ENCODE peak calls at places on chromosomes 6 and 20, in seven cellular contexts. One of them, this sample, is unnamed.

GRCh38 chr6:162922816-162923215 is 195.0 kb downstream of the PACRG start:
- DNase-seq in NCI-H526 treated with DMSO at 0.1 percent for 48 hours: peak
- DNase-seq in naive thymus-derived CD8-positive, alpha-beta T cell: no peak
- DNase-seq in GM20000: no peak
- DNase-seq in BJ: no peak
- DNase-seq in neural progenitor cell: no peak
- DNase-seq in HTR-8/SVneo: no peak
- DNase-seq in this sample: no peak

GRCh38 chr6:1913572-1913971 is 303.9 kb downstream of the FOXC1 start:
- DNase-seq in naive thymus-derived CD8-positive, alpha-beta T cell: no peak
- DNase-seq in GM20000: no peak
- DNase-seq in neural progenitor cell: no peak
- DNase-seq in HTR-8/SVneo: no peak
- DNase-seq in BJ: no peak
- DNase-seq in NCI-H526 treated with DMSO at 0.1 percent for 48 hours: no peak
- DNase-seq in this sample: no peak

GRCh38 chr6:25250878-25251277 is 28.3 kb upstream of the CARMIL1 start:
- DNase-seq in NCI-H526 treated with DMSO at 0.1 percent for 48 hours: no peak
- DNase-seq in HTR-8/SVneo: no peak
- DNase-seq in naive thymus-derived CD8-positive, alpha-beta T cell: no peak
- DNase-seq in BJ: no peak
- DNase-seq in GM20000: peak
- DNase-seq in neural progenitor cell: no peak
- DNase-seq in this sample: no peak

GRCh38 chr6:148997863-148998262 is 251.0 kb downstream of the UST start:
- DNase-seq in BJ: peak
- DNase-seq in naive thymus-derived CD8-positive, alpha-beta T cell: no peak
- DNase-seq in neural progenitor cell: no peak
- DNase-seq in GM20000: no peak
- DNase-seq in NCI-H526 treated with DMSO at 0.1 percent for 48 hours: no peak
- DNase-seq in HTR-8/SVneo: peak
- DNase-seq in this sample: no peak

GRCh38 chr6:34057191-34057590 is 88.7 kb downstream of the GRM4 start:
- DNase-seq in GM20000: no peak
- DNase-seq in BJ: no peak
- DNase-seq in NCI-H526 treated with DMSO at 0.1 percent for 48 hours: no peak
- DNase-seq in HTR-8/SVneo: no peak
- DNase-seq in neural progenitor cell: no peak
- DNase-seq in naive thymus-derived CD8-positive, alpha-beta T cell: no peak
- DNase-seq in this sample: no peak

GRCh38 chr6:136037885-136038460 is 186.5 kb downstream of the PDE7B start:
- DNase-seq in GM20000: no peak
- DNase-seq in HTR-8/SVneo: no peak
- DNase-seq in NCI-H526 treated with DMSO at 0.1 percent for 48 hours: no peak
- DNase-seq in naive thymus-derived CD8-positive, alpha-beta T cell: no peak
- DNase-seq in BJ: no peak
- DNase-seq in neural progenitor cell: no peak
- DNase-seq in this sample: no peak

GRCh38 chr20:47352332-47353223 is 3.9 kb downstream of the ZMYND8 start:
- DNase-seq in BJ: no peak
- DNase-seq in HTR-8/SVneo: no peak
- DNase-seq in NCI-H526 treated with DMSO at 0.1 percent for 48 hours: peak
- DNase-seq in GM20000: no peak
- DNase-seq in naive thymus-derived CD8-positive, alpha-beta T cell: no peak
- DNase-seq in neural progenitor cell: peak
- DNase-seq in this sample: no peak

GRCh38 chr6:9938801-9939200 is 476.1 kb downstream of the TFAP2A start:
- DNase-seq in NCI-H526 treated with DMSO at 0.1 percent for 48 hours: no peak
- DNase-seq in GM20000: no peak
- DNase-seq in BJ: no peak
- DNase-seq in naive thymus-derived CD8-positive, alpha-beta T cell: no peak
- DNase-seq in HTR-8/SVneo: no peak
- DNase-seq in neural progenitor cell: peak
- DNase-seq in this sample: no peak

GRCh38 chr20:58408603-58409246 is 19.7 kb downstream of the VAPB start:
- DNase-seq in GM20000: peak
- DNase-seq in neural progenitor cell: no peak
- DNase-seq in BJ: no peak
- DNase-seq in naive thymus-derived CD8-positive, alpha-beta T cell: no peak
- DNase-seq in NCI-H526 treated with DMSO at 0.1 percent for 48 hours: peak
- DNase-seq in HTR-8/SVneo: peak
- DNase-seq in this sample: no peak

GRCh38 chr6:5004373-5005037 is 668 bp upstream of the RPP40 start:
- DNase-seq in NCI-H526 treated with DMSO at 0.1 percent for 48 hours: no peak
- DNase-seq in HTR-8/SVneo: peak
- DNase-seq in naive thymus-derived CD8-positive, alpha-beta T cell: no peak
- DNase-seq in neural progenitor cell: no peak
- DNase-seq in GM20000: no peak
- DNase-seq in BJ: no peak
- DNase-seq in this sample: no peak

GRCh38 chr6:2714359-2714895 is 36.3 kb downstream of the MYLK4 start:
- DNase-seq in GM20000: no peak
- DNase-seq in HTR-8/SVneo: peak
- DNase-seq in NCI-H526 treated with DMSO at 0.1 percent for 48 hours: no peak
- DNase-seq in BJ: peak
- DNase-seq in naive thymus-derived CD8-positive, alpha-beta T cell: no peak
- DNase-seq in neural progenitor cell: no peak
- DNase-seq in this sample: no peak

GRCh38 chr6:39686980-39687379 is 38.2 kb downstream of the KIF6 start:
- DNase-seq in neural progenitor cell: no peak
- DNase-seq in HTR-8/SVneo: no peak
- DNase-seq in GM20000: no peak
- DNase-seq in BJ: no peak
- DNase-seq in NCI-H526 treated with DMSO at 0.1 percent for 48 hours: no peak
- DNase-seq in naive thymus-derived CD8-positive, alpha-beta T cell: no peak
- DNase-seq in this sample: no peak

GRCh38 chr20:49043000-49043399 is 3.1 kb upstream of the CSE1L start:
- DNase-seq in HTR-8/SVneo: no peak
- DNase-seq in neural progenitor cell: no peak
- DNase-seq in GM20000: no peak
- DNase-seq in naive thymus-derived CD8-positive, alpha-beta T cell: no peak
- DNase-seq in NCI-H526 treated with DMSO at 0.1 percent for 48 hours: no peak
- DNase-seq in BJ: no peak
- DNase-seq in this sample: no peak

GRCh38 chr20:34907616-34908469 is 31.4 kb downstream of the ACSS2 start:
- DNase-seq in NCI-H526 treated with DMSO at 0.1 percent for 48 hours: no peak
- DNase-seq in neural progenitor cell: peak
- DNase-seq in naive thymus-derived CD8-positive, alpha-beta T cell: no peak
- DNase-seq in HTR-8/SVneo: peak
- DNase-seq in GM20000: no peak
- DNase-seq in BJ: peak
- DNase-seq in this sample: no peak

GRCh38 chr20:37511605-37512275 is 9.3 kb upstream of the NNAT start:
- DNase-seq in BJ: peak
- DNase-seq in GM20000: no peak
- DNase-seq in naive thymus-derived CD8-positive, alpha-beta T cell: no peak
- DNase-seq in NCI-H526 treated with DMSO at 0.1 percent for 48 hours: no peak
- DNase-seq in HTR-8/SVneo: no peak
- DNase-seq in neural progenitor cell: no peak
- DNase-seq in this sample: no peak

GRCh38 chr6:169320013-169320412 is 66.4 kb upstream of the THBS2 start:
- DNase-seq in neural progenitor cell: no peak
- DNase-seq in HTR-8/SVneo: no peak
- DNase-seq in BJ: no peak
- DNase-seq in naive thymus-derived CD8-positive, alpha-beta T cell: no peak
- DNase-seq in NCI-H526 treated with DMSO at 0.1 percent for 48 hours: no peak
- DNase-seq in GM20000: no peak
- DNase-seq in this sample: no peak

GRCh38 chr6:81834141-81834621 is 81.7 kb upstream of the TENT5A start:
- DNase-seq in naive thymus-derived CD8-positive, alpha-beta T cell: no peak
- DNase-seq in neural progenitor cell: no peak
- DNase-seq in HTR-8/SVneo: peak
- DNase-seq in BJ: peak
- DNase-seq in GM20000: no peak
- DNase-seq in NCI-H526 treated with DMSO at 0.1 percent for 48 hours: no peak
- DNase-seq in this sample: no peak

GRCh38 chr20:51162015-51162414 is 139.1 kb upstream of the KCNG1 start:
- DNase-seq in BJ: no peak
- DNase-seq in NCI-H526 treated with DMSO at 0.1 percent for 48 hours: no peak
- DNase-seq in neural progenitor cell: no peak
- DNase-seq in naive thymus-derived CD8-positive, alpha-beta T cell: no peak
- DNase-seq in GM20000: no peak
- DNase-seq in HTR-8/SVneo: no peak
- DNase-seq in this sample: no peak

GRCh38 chr6:101268541-101268940 is 125.0 kb upstream of the GRIK2 start:
- DNase-seq in NCI-H526 treated with DMSO at 0.1 percent for 48 hours: no peak
- DNase-seq in HTR-8/SVneo: no peak
- DNase-seq in BJ: no peak
- DNase-seq in naive thymus-derived CD8-positive, alpha-beta T cell: no peak
- DNase-seq in GM20000: no peak
- DNase-seq in neural progenitor cell: no peak
- DNase-seq in this sample: no peak

GRCh38 chr20:63204362-63204761 is 11.6 kb downstream of the YTHDF1 start:
- DNase-seq in BJ: no peak
- DNase-seq in naive thymus-derived CD8-positive, alpha-beta T cell: no peak
- DNase-seq in GM20000: no peak
- DNase-seq in NCI-H526 treated with DMSO at 0.1 percent for 48 hours: no peak
- DNase-seq in HTR-8/SVneo: no peak
- DNase-seq in neural progenitor cell: no peak
- DNase-seq in this sample: no peak

GRCh38 chr6:108711831-108712230 is 136.4 kb upstream of the ARMC2 start:
- DNase-seq in naive thymus-derived CD8-positive, alpha-beta T cell: no peak
- DNase-seq in GM20000: no peak
- DNase-seq in neural progenitor cell: no peak
- DNase-seq in NCI-H526 treated with DMSO at 0.1 percent for 48 hours: no peak
- DNase-seq in BJ: no peak
- DNase-seq in HTR-8/SVneo: no peak
- DNase-seq in this sample: no peak

GRCh38 chr6:75563032-75563431 is 38.6 kb upstream of the SENP6 start:
- DNase-seq in NCI-H526 treated with DMSO at 0.1 percent for 48 hours: no peak
- DNase-seq in BJ: no peak
- DNase-seq in GM20000: peak
- DNase-seq in HTR-8/SVneo: no peak
- DNase-seq in naive thymus-derived CD8-positive, alpha-beta T cell: no peak
- DNase-seq in neural progenitor cell: peak
- DNase-seq in this sample: no peak

GRCh38 chr20:62618622-62619529 is 23.4 kb upstream of the SLCO4A1 start:
- DNase-seq in neural progenitor cell: peak
- DNase-seq in GM20000: peak
- DNase-seq in NCI-H526 treated with DMSO at 0.1 percent for 48 hours: no peak
- DNase-seq in BJ: no peak
- DNase-seq in HTR-8/SVneo: no peak
- DNase-seq in naive thymus-derived CD8-positive, alpha-beta T cell: peak
- DNase-seq in this sample: peak

GRCh38 chr20:48201881-48202280 is 416.6 kb upstream of the SULF2 start:
- DNase-seq in neural progenitor cell: no peak
- DNase-seq in NCI-H526 treated with DMSO at 0.1 percent for 48 hours: no peak
- DNase-seq in naive thymus-derived CD8-positive, alpha-beta T cell: no peak
- DNase-seq in BJ: no peak
- DNase-seq in HTR-8/SVneo: no peak
- DNase-seq in GM20000: no peak
- DNase-seq in this sample: no peak

GRCh38 chr20:49890651-49891361 is 24.5 kb downstream of the SPATA2 start:
- DNase-seq in NCI-H526 treated with DMSO at 0.1 percent for 48 hours: no peak
- DNase-seq in BJ: no peak
- DNase-seq in HTR-8/SVneo: no peak
- DNase-seq in naive thymus-derived CD8-positive, alpha-beta T cell: no peak
- DNase-seq in neural progenitor cell: peak
- DNase-seq in GM20000: no peak
- DNase-seq in this sample: peak

GRCh38 chr6:37794825-37795224 is 24.7 kb upstream of the ZFAND3 start:
- DNase-seq in GM20000: no peak
- DNase-seq in neural progenitor cell: no peak
- DNase-seq in naive thymus-derived CD8-positive, alpha-beta T cell: no peak
- DNase-seq in NCI-H526 treated with DMSO at 0.1 percent for 48 hours: no peak
- DNase-seq in HTR-8/SVneo: no peak
- DNase-seq in BJ: no peak
- DNase-seq in this sample: no peak

GRCh38 chr6:28351087-28351486 is 1.3 kb downstream of the ZKSCAN3 start:
- DNase-seq in HTR-8/SVneo: no peak
- DNase-seq in NCI-H526 treated with DMSO at 0.1 percent for 48 hours: no peak
- DNase-seq in neural progenitor cell: no peak
- DNase-seq in BJ: no peak
- DNase-seq in GM20000: no peak
- DNase-seq in naive thymus-derived CD8-positive, alpha-beta T cell: no peak
- DNase-seq in this sample: no peak

GRCh38 chr6:112931835-112932234 is 584.7 kb downstream of the RFPL4B start:
- DNase-seq in BJ: no peak
- DNase-seq in NCI-H526 treated with DMSO at 0.1 percent for 48 hours: no peak
- DNase-seq in GM20000: no peak
- DNase-seq in HTR-8/SVneo: no peak
- DNase-seq in neural progenitor cell: no peak
- DNase-seq in naive thymus-derived CD8-positive, alpha-beta T cell: no peak
- DNase-seq in this sample: no peak

GRCh38 chr6:43523282-43523681 is 6.4 kb downstream of the POLR1C start:
- DNase-seq in GM20000: no peak
- DNase-seq in naive thymus-derived CD8-positive, alpha-beta T cell: no peak
- DNase-seq in BJ: no peak
- DNase-seq in HTR-8/SVneo: no peak
- DNase-seq in NCI-H526 treated with DMSO at 0.1 percent for 48 hours: no peak
- DNase-seq in neural progenitor cell: no peak
- DNase-seq in this sample: no peak

GRCh38 chr20:6184086-6184485 is 61.3 kb upstream of the FERMT1 start:
- DNase-seq in NCI-H526 treated with DMSO at 0.1 percent for 48 hours: no peak
- DNase-seq in GM20000: no peak
- DNase-seq in naive thymus-derived CD8-positive, alpha-beta T cell: no peak
- DNase-seq in neural progenitor cell: no peak
- DNase-seq in BJ: no peak
- DNase-seq in HTR-8/SVneo: no peak
- DNase-seq in this sample: no peak

GRCh38 chr6:80938131-80938530 is 814.4 kb downstream of the TENT5A start:
- DNase-seq in BJ: peak
- DNase-seq in neural progenitor cell: no peak
- DNase-seq in NCI-H526 treated with DMSO at 0.1 percent for 48 hours: no peak
- DNase-seq in HTR-8/SVneo: no peak
- DNase-seq in naive thymus-derived CD8-positive, alpha-beta T cell: no peak
- DNase-seq in GM20000: no peak
- DNase-seq in this sample: no peak

GRCh38 chr6:9140861-9141534 is 705.7 kb upstream of the SLC35B3 start:
- DNase-seq in HTR-8/SVneo: no peak
- DNase-seq in NCI-H526 treated with DMSO at 0.1 percent for 48 hours: no peak
- DNase-seq in BJ: peak
- DNase-seq in neural progenitor cell: no peak
- DNase-seq in naive thymus-derived CD8-positive, alpha-beta T cell: no peak
- DNase-seq in GM20000: no peak
- DNase-seq in this sample: no peak

GRCh38 chr20:62770916-62771315 is 25.4 kb upstream of the MRGBP start:
- DNase-seq in neural progenitor cell: no peak
- DNase-seq in HTR-8/SVneo: no peak
- DNase-seq in naive thymus-derived CD8-positive, alpha-beta T cell: no peak
- DNase-seq in NCI-H526 treated with DMSO at 0.1 percent for 48 hours: no peak
- DNase-seq in BJ: no peak
- DNase-seq in GM20000: no peak
- DNase-seq in this sample: no peak

GRCh38 chr20:57594092-57594911 is 25.9 kb downstream of the ZBP1 start:
- DNase-seq in naive thymus-derived CD8-positive, alpha-beta T cell: peak
- DNase-seq in GM20000: peak
- DNase-seq in NCI-H526 treated with DMSO at 0.1 percent for 48 hours: peak
- DNase-seq in neural progenitor cell: peak
- DNase-seq in BJ: no peak
- DNase-seq in HTR-8/SVneo: peak
- DNase-seq in this sample: peak

GRCh38 chr6:122798099-122798641 is 9.1 kb downstream of the SMPDL3A start:
- DNase-seq in naive thymus-derived CD8-positive, alpha-beta T cell: no peak
- DNase-seq in HTR-8/SVneo: no peak
- DNase-seq in GM20000: peak
- DNase-seq in BJ: peak
- DNase-seq in NCI-H526 treated with DMSO at 0.1 percent for 48 hours: no peak
- DNase-seq in neural progenitor cell: no peak
- DNase-seq in this sample: no peak

GRCh38 chr6:116268589-116269293 is 11.0 kb downstream of the TSPYL1 start:
- DNase-seq in BJ: peak
- DNase-seq in naive thymus-derived CD8-positive, alpha-beta T cell: no peak
- DNase-seq in GM20000: peak
- DNase-seq in HTR-8/SVneo: peak
- DNase-seq in NCI-H526 treated with DMSO at 0.1 percent for 48 hours: peak
- DNase-seq in neural progenitor cell: peak
- DNase-seq in this sample: no peak

GRCh38 chr6:29628419-29629281 is 4.3 kb downstream of the GABBR1 start:
- DNase-seq in naive thymus-derived CD8-positive, alpha-beta T cell: peak
- DNase-seq in BJ: no peak
- DNase-seq in NCI-H526 treated with DMSO at 0.1 percent for 48 hours: peak
- DNase-seq in GM20000: peak
- DNase-seq in HTR-8/SVneo: peak
- DNase-seq in neural progenitor cell: peak
- DNase-seq in this sample: peak

This sample was measured in Peyer's patch.